ENCODE peak calls at places on chromosomes 1 and 21, in seven cellular contexts. One of them, this sample, is unnamed. For H3K9me3, the result is how much of the 10 kb centered on the place peaks cover.

GRCh38 chr1:209890606-209891330 is 47.2 kb upstream of the SYT14 start:
- DNase-seq in uterus: no peak
- DNase-seq in left ventricle myocardium inferior: no peak
- DNase-seq in CD8-positive, alpha-beta memory T cell: no peak
- DNase-seq in adrenal gland: no peak
- DNase-seq in thyroid gland: no peak
- DNase-seq in AG04450: no peak
- DNase-seq in this sample: no peak

GRCh38 chr1:162485236-162485635 is 12.4 kb upstream of the UHMK1 start:
- DNase-seq in CD8-positive, alpha-beta memory T cell: no peak
- DNase-seq in AG04450: no peak
- DNase-seq in adrenal gland: no peak
- DNase-seq in uterus: no peak
- DNase-seq in thyroid gland: no peak
- DNase-seq in left ventricle myocardium inferior: no peak
- DNase-seq in this sample: no peak

GRCh38 chr1:6424619-6425593 is at the start of gene ESPN:
- DNase-seq in adrenal gland: no peak
- DNase-seq in CD8-positive, alpha-beta memory T cell: no peak
- DNase-seq in left ventricle myocardium inferior: no peak
- DNase-seq in uterus: no peak
- DNase-seq in AG04450: no peak
- DNase-seq in thyroid gland: no peak
- DNase-seq in this sample: no peak

GRCh38 chr1:47232187-47232874 is at the start of gene TAL1:
- DNase-seq in AG04450: no peak
- DNase-seq in uterus: no peak
- DNase-seq in CD8-positive, alpha-beta memory T cell: no peak
- DNase-seq in thyroid gland: no peak
- DNase-seq in adrenal gland: no peak
- DNase-seq in left ventricle myocardium inferior: no peak
- DNase-seq in this sample: no peak

GRCh38 chr1:153506831-153507413 is 28.9 kb downstream of the S100A6 start:
- DNase-seq in uterus: peak
- DNase-seq in left ventricle myocardium inferior: peak
- DNase-seq in AG04450: peak
- DNase-seq in adrenal gland: peak
- DNase-seq in thyroid gland: peak
- DNase-seq in CD8-positive, alpha-beta memory T cell: no peak
- DNase-seq in this sample: no peak

GRCh38 chr1:78339490-78339889 is 151.3 kb upstream of the PTGFR start:
- DNase-seq in CD8-positive, alpha-beta memory T cell: no peak
- DNase-seq in uterus: no peak
- DNase-seq in thyroid gland: no peak
- DNase-seq in AG04450: peak
- DNase-seq in adrenal gland: no peak
- DNase-seq in left ventricle myocardium inferior: no peak
- DNase-seq in this sample: no peak

GRCh38 chr21:29413683-29414082 is 115.0 kb downstream of the BACH1 start:
- DNase-seq in thyroid gland: no peak
- DNase-seq in uterus: no peak
- DNase-seq in left ventricle myocardium inferior: no peak
- DNase-seq in adrenal gland: no peak
- DNase-seq in AG04450: no peak
- DNase-seq in CD8-positive, alpha-beta memory T cell: no peak
- DNase-seq in this sample: no peak

GRCh38 chr21:32520885-32521735 is 64.2 kb downstream of the TCP10L start:
- DNase-seq in CD8-positive, alpha-beta memory T cell: no peak
- DNase-seq in thyroid gland: peak
- DNase-seq in left ventricle myocardium inferior: peak
- DNase-seq in AG04450: peak
- DNase-seq in adrenal gland: peak
- DNase-seq in uterus: peak
- DNase-seq in this sample: no peak

GRCh38 chr1:227886993-227887696 is 60.6 kb downstream of the WNT9A start:
- DNase-seq in CD8-positive, alpha-beta memory T cell: no peak
- DNase-seq in thyroid gland: peak
- DNase-seq in left ventricle myocardium inferior: peak
- DNase-seq in AG04450: peak
- DNase-seq in adrenal gland: peak
- DNase-seq in uterus: peak
- DNase-seq in this sample: peak

GRCh38 chr1:65772607-65773006 is 20.1 kb upstream of the PDE4B start:
- DNase-seq in AG04450: no peak
- DNase-seq in thyroid gland: no peak
- DNase-seq in adrenal gland: no peak
- DNase-seq in uterus: no peak
- DNase-seq in CD8-positive, alpha-beta memory T cell: no peak
- DNase-seq in left ventricle myocardium inferior: no peak
- DNase-seq in this sample: no peak

GRCh38 chr1:101148987-101149386 is 87.8 kb upstream of the S1PR1 start:
- DNase-seq in uterus: no peak
- DNase-seq in left ventricle myocardium inferior: no peak
- DNase-seq in adrenal gland: no peak
- DNase-seq in thyroid gland: peak
- DNase-seq in AG04450: no peak
- DNase-seq in CD8-positive, alpha-beta memory T cell: no peak
- DNase-seq in this sample: no peak

GRCh38 chr21:34974162-34974981 is 74.7 kb downstream of the RUNX1 start:
- DNase-seq in left ventricle myocardium inferior: no peak
- DNase-seq in uterus: no peak
- DNase-seq in AG04450: no peak
- DNase-seq in adrenal gland: no peak
- DNase-seq in CD8-positive, alpha-beta memory T cell: no peak
- DNase-seq in thyroid gland: no peak
- DNase-seq in this sample: peak

GRCh38 chr1:82534996-82535395 is 734.3 kb downstream of the ADGRL2 start:
- DNase-seq in adrenal gland: no peak
- DNase-seq in uterus: no peak
- DNase-seq in thyroid gland: no peak
- DNase-seq in AG04450: no peak
- DNase-seq in left ventricle myocardium inferior: no peak
- DNase-seq in CD8-positive, alpha-beta memory T cell: no peak
- DNase-seq in this sample: no peak

GRCh38 chr1:56447732-56448276 is 131.6 kb downstream of the PLPP3 start:
- DNase-seq in CD8-positive, alpha-beta memory T cell: no peak
- DNase-seq in thyroid gland: no peak
- DNase-seq in left ventricle myocardium inferior: no peak
- DNase-seq in uterus: no peak
- DNase-seq in adrenal gland: no peak
- DNase-seq in AG04450: no peak
- DNase-seq in this sample: no peak

DNA sequence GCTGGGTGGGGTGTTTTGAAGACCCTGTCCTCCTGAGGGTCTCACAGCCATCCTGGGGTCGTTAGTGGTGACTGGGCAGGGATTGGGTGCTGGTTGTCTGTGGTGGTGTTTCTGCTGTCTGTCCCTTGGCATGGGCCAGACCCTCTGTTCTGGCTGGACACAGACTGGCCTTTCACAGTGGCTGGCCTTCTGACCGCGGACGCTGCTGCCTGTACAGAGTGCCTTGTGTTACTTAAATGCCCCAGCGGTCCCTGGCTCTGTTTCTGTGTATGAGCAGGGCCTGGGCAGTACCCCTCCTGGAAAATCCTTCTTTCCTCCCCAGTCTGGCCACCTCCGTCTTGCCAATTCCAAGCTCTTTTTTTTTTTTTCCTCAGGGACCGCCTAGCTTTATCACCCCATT is 50.9 kb downstream of the SH3BGR start:
- DNase-seq in adrenal gland: no peak
- DNase-seq in AG04450: no peak
- DNase-seq in uterus: no peak
- DNase-seq in thyroid gland: no peak
- DNase-seq in CD8-positive, alpha-beta memory T cell: no peak
- DNase-seq in left ventricle myocardium inferior: no peak
- DNase-seq in this sample: no peak
- H3K27ac ChIP-seq in adrenal gland: no peak
- H3K27ac ChIP-seq in AG04450: no peak
- H3K27ac ChIP-seq in uterus: no peak
- H3K27ac ChIP-seq in thyroid gland: no peak
- H3K27ac ChIP-seq in CD8-positive, alpha-beta memory T cell: no peak
- H3K27ac ChIP-seq in left ventricle myocardium inferior: no peak
- H3K27ac ChIP-seq in this sample: no peak

DNA sequence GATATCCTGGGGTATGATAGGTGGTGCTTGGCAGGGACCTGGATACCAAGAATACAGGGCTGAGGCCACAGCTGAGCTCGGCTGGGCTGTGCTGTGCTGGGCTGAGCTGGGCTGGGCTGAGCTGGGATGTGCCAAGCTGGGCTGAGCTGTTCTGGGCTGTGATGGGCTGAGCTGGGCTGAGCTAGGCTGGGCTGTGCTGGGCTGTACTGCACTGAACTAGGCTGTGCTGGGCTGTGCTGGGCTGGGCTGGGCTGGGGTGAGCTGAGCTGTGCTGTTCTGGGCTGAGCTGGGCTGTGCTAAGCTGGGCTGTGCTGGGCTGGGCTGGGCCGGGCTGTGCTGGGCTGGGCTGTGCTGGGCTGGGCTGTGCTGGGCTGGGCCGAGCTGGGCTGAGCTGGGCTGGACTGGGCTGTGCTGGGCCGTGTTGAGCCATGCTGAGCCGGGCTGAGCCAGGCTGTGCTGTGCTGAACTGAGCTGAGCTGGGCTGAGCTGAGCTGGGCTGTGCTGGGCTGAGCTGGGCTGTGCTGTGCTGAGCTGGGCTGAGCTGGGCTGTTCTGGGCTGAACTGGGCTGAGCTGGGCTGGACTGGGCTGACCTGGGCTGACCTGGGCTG is 94.7 kb upstream of the ACTRT2 start:
- DNase-seq in AG04450: no peak
- DNase-seq in left ventricle myocardium inferior: no peak
- DNase-seq in adrenal gland: no peak
- DNase-seq in thyroid gland: no peak
- DNase-seq in uterus: no peak
- DNase-seq in CD8-positive, alpha-beta memory T cell: no peak
- DNase-seq in this sample: no peak
- H3K9me3 ChIP-seq in AG04450: half or more
- H3K9me3 ChIP-seq in left ventricle myocardium inferior: under half
- H3K9me3 ChIP-seq in adrenal gland: under half
- H3K9me3 ChIP-seq in thyroid gland: under half
- H3K9me3 ChIP-seq in uterus: under half
- H3K9me3 ChIP-seq in CD8-positive, alpha-beta memory T cell: under half
- H3K9me3 ChIP-seq in this sample: under half

GRCh38 chr1:147475488-147475887 is 65.8 kb upstream of the BCL9 start:
- DNase-seq in adrenal gland: no peak
- DNase-seq in left ventricle myocardium inferior: no peak
- DNase-seq in CD8-positive, alpha-beta memory T cell: no peak
- DNase-seq in uterus: no peak
- DNase-seq in AG04450: no peak
- DNase-seq in thyroid gland: no peak
- DNase-seq in this sample: no peak

GRCh38 chr1:147473735-147474049 is 67.6 kb upstream of the BCL9 start:
- DNase-seq in CD8-positive, alpha-beta memory T cell: no peak
- DNase-seq in left ventricle myocardium inferior: no peak
- DNase-seq in adrenal gland: no peak
- DNase-seq in AG04450: no peak
- DNase-seq in thyroid gland: no peak
- DNase-seq in uterus: no peak
- DNase-seq in this sample: no peak

GRCh38 chr1:147470079-147470478 is 71.2 kb upstream of the BCL9 start:
- DNase-seq in thyroid gland: no peak
- DNase-seq in adrenal gland: no peak
- DNase-seq in left ventricle myocardium inferior: no peak
- DNase-seq in uterus: no peak
- DNase-seq in AG04450: no peak
- DNase-seq in CD8-positive, alpha-beta memory T cell: no peak
- DNase-seq in this sample: no peak

GRCh38 chr1:147472489-147472888 is 68.8 kb upstream of the BCL9 start:
- DNase-seq in adrenal gland: no peak
- DNase-seq in CD8-positive, alpha-beta memory T cell: no peak
- DNase-seq in thyroid gland: no peak
- DNase-seq in AG04450: no peak
- DNase-seq in uterus: no peak
- DNase-seq in left ventricle myocardium inferior: no peak
- DNase-seq in this sample: no peak

GRCh38 chr1:147472953-147473734 is 68.2 kb upstream of the BCL9 start:
- DNase-seq in CD8-positive, alpha-beta memory T cell: no peak
- DNase-seq in uterus: no peak
- DNase-seq in adrenal gland: no peak
- DNase-seq in thyroid gland: no peak
- DNase-seq in AG04450: no peak
- DNase-seq in left ventricle myocardium inferior: no peak
- DNase-seq in this sample: no peak
- H3K27ac ChIP-seq in CD8-positive, alpha-beta memory T cell: no peak
- H3K27ac ChIP-seq in uterus: no peak
- H3K27ac ChIP-seq in adrenal gland: no peak
- H3K27ac ChIP-seq in thyroid gland: no peak
- H3K27ac ChIP-seq in AG04450: no peak
- H3K27ac ChIP-seq in left ventricle myocardium inferior: no peak
- H3K27ac ChIP-seq in this sample: no peak

GRCh38 chr1:64387382-64388066 is 82.4 kb upstream of the CACHD1 start:
- DNase-seq in adrenal gland: peak
- DNase-seq in thyroid gland: no peak
- DNase-seq in AG04450: no peak
- DNase-seq in CD8-positive, alpha-beta memory T cell: no peak
- DNase-seq in uterus: no peak
- DNase-seq in left ventricle myocardium inferior: no peak
- DNase-seq in this sample: no peak
- H3K9me3 ChIP-seq in adrenal gland: under half
- H3K9me3 ChIP-seq in thyroid gland: under half
- H3K9me3 ChIP-seq in AG04450: under half
- H3K9me3 ChIP-seq in CD8-positive, alpha-beta memory T cell: under half
- H3K9me3 ChIP-seq in uterus: under half
- H3K9me3 ChIP-seq in left ventricle myocardium inferior: under half
- H3K9me3 ChIP-seq in this sample: under half

GRCh38 chr1:15969321-15969880 is 6.5 kb downstream of the ZBTB17 start:
- DNase-seq in adrenal gland: no peak
- DNase-seq in CD8-positive, alpha-beta memory T cell: no peak
- DNase-seq in uterus: no peak
- DNase-seq in left ventricle myocardium inferior: no peak
- DNase-seq in AG04450: no peak
- DNase-seq in thyroid gland: no peak
- DNase-seq in this sample: no peak

GRCh38 chr1:15965228-15965767 is 10.6 kb downstream of the ZBTB17 start:
- DNase-seq in AG04450: no peak
- DNase-seq in CD8-positive, alpha-beta memory T cell: no peak
- DNase-seq in adrenal gland: no peak
- DNase-seq in thyroid gland: no peak
- DNase-seq in left ventricle myocardium inferior: no peak
- DNase-seq in uterus: no peak
- DNase-seq in this sample: no peak

GRCh38 chr1:15966956-15967344 is 9.0 kb downstream of the ZBTB17 start:
- DNase-seq in CD8-positive, alpha-beta memory T cell: no peak
- DNase-seq in AG04450: no peak
- DNase-seq in left ventricle myocardium inferior: no peak
- DNase-seq in uterus: no peak
- DNase-seq in thyroid gland: no peak
- DNase-seq in adrenal gland: no peak
- DNase-seq in this sample: no peak

GRCh38 chr1:15966081-15966955 is 9.6 kb downstream of the ZBTB17 start:
- DNase-seq in AG04450: no peak
- DNase-seq in uterus: no peak
- DNase-seq in CD8-positive, alpha-beta memory T cell: peak
- DNase-seq in left ventricle myocardium inferior: no peak
- DNase-seq in thyroid gland: no peak
- DNase-seq in adrenal gland: no peak
- DNase-seq in this sample: peak

DNA sequence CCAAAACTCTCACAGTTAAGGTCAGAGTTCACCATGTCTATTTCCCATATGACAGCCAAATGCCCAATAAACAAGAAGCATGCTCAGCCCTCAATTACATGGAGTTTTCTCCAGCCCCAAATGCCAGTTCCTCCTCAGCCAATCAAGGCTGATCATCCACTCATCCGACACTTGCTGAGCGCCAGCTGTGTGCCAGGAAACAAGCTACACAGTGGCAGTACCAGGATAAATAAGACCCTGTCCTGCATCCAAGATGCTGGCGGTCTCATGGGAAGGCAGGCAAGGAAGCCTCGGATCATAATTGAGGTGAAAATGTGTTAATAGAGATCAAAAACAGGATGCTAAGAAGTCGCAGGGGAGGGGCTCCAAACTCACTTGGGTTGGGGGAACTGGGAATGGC is 7.7 kb downstream of the ZBTB17 start:
- DNase-seq in uterus: no peak
- DNase-seq in AG04450: no peak
- DNase-seq in adrenal gland: no peak
- DNase-seq in left ventricle myocardium inferior: no peak
- DNase-seq in thyroid gland: no peak
- DNase-seq in CD8-positive, alpha-beta memory T cell: no peak
- DNase-seq in this sample: no peak
- H3K27ac ChIP-seq in uterus: no peak
- H3K27ac ChIP-seq in AG04450: no peak
- H3K27ac ChIP-seq in adrenal gland: no peak
- H3K27ac ChIP-seq in left ventricle myocardium inferior: no peak
- H3K27ac ChIP-seq in thyroid gland: no peak
- H3K27ac ChIP-seq in CD8-positive, alpha-beta memory T cell: no peak
- H3K27ac ChIP-seq in this sample: no peak

This sample was measured in CD4-positive, alpha-beta T cell.